ENCODE peak calls at places on chromosomes 3 and 15, in ten cellular contexts. G is T-cell; A is AG10803; D is stimulated activated CD4-positive, alpha-beta T cell treated with anti-CD3 and anti-CD28 coated beads, Interleukin-1b, Interleukin-23, amount 100 ng/mL, for 24 hours; P is activated CD8-positive, alpha-beta memory T cell treated with anti-CD3 and anti-CD28 coated beads for 1 hour; U is AG04450; O is IMR-90; V is LoVo; Q is NCI-H2029; N is activated naive CD4-positive, alpha-beta T cell treated with Interleukin-2 at 50 U/mL for 16 hours. Y is an unnamed sample.

GRCh38 chr3:122609798-122610559 is 32.5 kb downstream of the PARP15 start:
- DNase-seq in G (no peak), A (peak), D (no peak), P (no peak), U (peak), O (peak), V (peak), Q (no peak), N (peak), Y (no peak)

GRCh38 chr3:60351481-60351880 is 899.8 kb downstream of the FHIT start:
- DNase-seq in G (no peak), A (no peak), D (no peak), P (no peak), U (no peak), O (no peak), V (no peak), Q (no peak), N (no peak), Y (no peak)

GRCh38 chr3:133926736-133927542 is 31.3 kb upstream of the RAB6B start:
- DNase-seq in G (no peak), A (no peak), D (no peak), P (no peak), U (no peak), O (no peak), V (no peak), Q (no peak), N (no peak), Y (no peak)

GRCh38 chr15:94336817-94337537 is 105.6 kb downstream of the MCTP2 start:
- DNase-seq in G (no peak), A (no peak), D (no peak), P (no peak), U (no peak), O (no peak), V (no peak), Q (no peak), N (no peak), Y (no peak)

GRCh38 chr15:78084359-78084750 is 6.8 kb upstream of the TBC1D2B start:
- DNase-seq in G (no peak), A (no peak), D (no peak), P (no peak), U (no peak), O (no peak), V (no peak), Q (no peak), N (no peak), Y (peak)

GRCh38 chr15:50231761-50232160 is 33.8 kb downstream of the HDC start:
- DNase-seq in G (no peak), A (no peak), D (no peak), P (no peak), U (no peak), O (no peak), V (no peak), Q (no peak), N (no peak), Y (no peak)

GRCh38 chr3:31704651-31705179 is 172.0 kb downstream of the STT3B start:
- DNase-seq in G (no peak), A (peak), D (no peak), P (no peak), U (peak), O (peak), V (peak), Q (peak), N (no peak), Y (peak)

GRCh38 chr3:196563721-196564225 is 4.6 kb downstream of the WDR53 start:
- DNase-seq in G (no peak), A (no peak), D (no peak), P (no peak), U (no peak), O (peak), V (no peak), Q (no peak), N (peak), Y (no peak)

GRCh38 chr3:143135150-143135549 is 15.6 kb downstream of the CHST2 start:
- DNase-seq in G (no peak), A (peak), D (no peak), P (no peak), U (peak), O (peak), V (peak), Q (no peak), N (no peak), Y (no peak)

GRCh38 chr15:90352109-90352893 is at the start of gene ZNF774:
- DNase-seq in G (peak), A (peak), D (peak), P (peak), U (peak), O (peak), V (peak), Q (peak), N (peak), Y (peak)

GRCh38 chr3:49593046-49593445 is 38.8 kb downstream of the BSN start:
- DNase-seq in G (no peak), A (peak), D (no peak), P (no peak), U (no peak), O (peak), V (no peak), Q (no peak), N (no peak), Y (no peak)

GRCh38 chr15:70200511-70200991 is 102.8 kb upstream of the TLE3 start:
- DNase-seq in G (no peak), A (peak), D (no peak), P (no peak), U (no peak), O (no peak), V (no peak), Q (no peak), N (no peak), Y (no peak)

GRCh38 chr3:48655586-48655985 is 7.1 kb downstream of the CELSR3 start:
- DNase-seq in G (peak), A (no peak), D (no peak), P (no peak), U (no peak), O (no peak), V (no peak), Q (no peak), N (peak), Y (no peak)

GRCh38 chr3:11465744-11466611 is 177.7 kb downstream of the VGLL4 start:
- DNase-seq in G (no peak), A (peak), D (no peak), P (no peak), U (no peak), O (peak), V (no peak), Q (no peak), N (no peak), Y (no peak)

GRCh38 chr3:141373768-141374526 is 5.6 kb downstream of the ZBTB38 start:
- DNase-seq in G (no peak), A (no peak), D (no peak), P (no peak), U (no peak), O (peak), V (peak), Q (no peak), N (no peak), Y (no peak)

GRCh38 chr3:182912476-182912875 is 67.9 kb downstream of the DCUN1D1 start:
- DNase-seq in G (no peak), A (no peak), D (no peak), P (no peak), U (no peak), O (no peak), V (no peak), Q (no peak), N (no peak), Y (no peak)

GRCh38 chr3:112639451-112640332 is 1.3 kb downstream of the CCDC80 start:
- DNase-seq in G (no peak), A (peak), D (no peak), P (no peak), U (no peak), O (no peak), V (no peak), Q (no peak), N (no peak), Y (peak)

GRCh38 chr3:188698436-188698835 is 473.3 kb upstream of the TPRG1 start:
- DNase-seq in G (no peak), A (no peak), D (no peak), P (no peak), U (no peak), O (no peak), V (no peak), Q (no peak), N (no peak), Y (no peak)

GRCh38 chr3:131591394-131591990 is 88.7 kb upstream of the MRPL3 start:
- DNase-seq in G (no peak), A (peak), D (no peak), P (no peak), U (no peak), O (peak), V (no peak), Q (no peak), N (no peak), Y (no peak)

GRCh38 chr15:59632714-59633113 is 21.1 kb downstream of the GCNT3 start:
- DNase-seq in G (no peak), A (no peak), D (no peak), P (no peak), U (no peak), O (no peak), V (no peak), Q (no peak), N (no peak), Y (no peak)

GRCh38 chr3:114718071-114718896 is 424.5 kb downstream of the TIGIT start:
- DNase-seq in G (no peak), A (no peak), D (no peak), P (no peak), U (no peak), O (no peak), V (no peak), Q (no peak), N (no peak), Y (no peak)

GRCh38 chr15:74220475-74221248 is 15.5 kb upstream of the CCDC33 start:
- DNase-seq in G (no peak), A (no peak), D (no peak), P (no peak), U (no peak), O (no peak), V (no peak), Q (no peak), N (no peak), Y (no peak)

GRCh38 chr15:33706173-33706572 is 262.1 kb upstream of the CHRM5 start:
- DNase-seq in G (no peak), A (no peak), D (no peak), P (no peak), U (no peak), O (no peak), V (no peak), Q (no peak), N (no peak), Y (no peak)

GRCh38 chr3:45244356-45244755 is 18.3 kb upstream of the TMEM158 start:
- DNase-seq in G (no peak), A (peak), D (no peak), P (no peak), U (no peak), O (no peak), V (no peak), Q (no peak), N (no peak), Y (no peak)

GRCh38 chr3:10614160-10614559 is 108.8 kb upstream of the ATP2B2 start:
- DNase-seq in G (no peak), A (no peak), D (no peak), P (no peak), U (no peak), O (no peak), V (no peak), Q (peak), N (no peak), Y (no peak)

GRCh38 chr3:159238646-159239045 is 436.8 kb downstream of the MFSD1 start:
- DNase-seq in G (no peak), A (no peak), D (no peak), P (no peak), U (no peak), O (no peak), V (no peak), Q (no peak), N (no peak), Y (no peak)

GRCh38 chr3:4421121-4421520 is 45.9 kb downstream of the SUMF1 start:
- DNase-seq in G (no peak), A (peak), D (no peak), P (no peak), U (no peak), O (peak), V (no peak), Q (no peak), N (peak), Y (no peak)

GRCh38 chr3:155352900-155353490 is 59.5 kb upstream of the STRIT1 start:
- DNase-seq in G (no peak), A (peak), D (no peak), P (no peak), U (no peak), O (peak), V (peak), Q (peak), N (no peak), Y (no peak)

GRCh38 chr3:158443632-158444031 is 127.4 kb upstream of the MLF1 start:
- DNase-seq in G (no peak), A (no peak), D (no peak), P (no peak), U (no peak), O (no peak), V (no peak), Q (no peak), N (no peak), Y (no peak)

GRCh38 chr15:74392402-74392876 is 25.0 kb upstream of the CYP11A1 start:
- DNase-seq in G (no peak), A (peak), D (no peak), P (no peak), U (no peak), O (peak), V (no peak), Q (no peak), N (no peak), Y (no peak)

GRCh38 chr3:110736332-110736731 is 335.3 kb upstream of the NECTIN3 start:
- DNase-seq in G (no peak), A (no peak), D (no peak), P (no peak), U (no peak), O (no peak), V (no peak), Q (no peak), N (no peak), Y (no peak)

GRCh38 chr3:143119009-143119914 is at the start of gene CHST2:
- DNase-seq in G (peak), A (peak), D (peak), P (peak), U (peak), O (peak), V (no peak), Q (peak), N (peak), Y (peak)

GRCh38 chr3:188830955-188831354 is 340.8 kb upstream of the TPRG1 start:
- DNase-seq in G (no peak), A (no peak), D (no peak), P (no peak), U (no peak), O (no peak), V (no peak), Q (no peak), N (no peak), Y (no peak)